ENCODE peak calls at places on chromosomes 12 and 14, in seven cellular contexts. S is H7; G is pulmonary artery endothelial cell; H is HS-27A; T is pons; R is stimulated activated CD8-positive, alpha-beta memory T cell treated with anti-CD3 and anti-CD28 coated beads, Interleukin-4, amount 100 ng/mL, for 1 hour; F is CD8-positive, alpha-beta T cell. W is an unnamed sample.

GRCh38 chr12:76878899-76879709 is at the start of gene CSRP2:
- DNase-seq in R (no peak), S (peak; percentile 97), T (peak; percentile 48), G (peak; percentile 35), H (peak; percentile 68), F (peak; percentile 48), W (peak; percentile 60)

GRCh38 chr12:99712281-99712680 is 64.7 kb downstream of the GARIN6 start:
- DNase-seq in T (no peak), S (no peak), R (no peak), F (no peak), H (no peak), G (no peak), W (no peak)

GRCh38 chr12:1435044-1435443 is 159.3 kb downstream of the FBXL14 start:
- DNase-seq in F (no peak), T (no peak), R (no peak), S (no peak), H (no peak), G (no peak), W (no peak)

GRCh38 chr14:21840765-21841164 is 167.1 kb upstream of the OR4E1 start:
- DNase-seq in T (no peak), S (peak; percentile 19), G (no peak), H (no peak), F (no peak), R (no peak), W (no peak)

GRCh38 chr14:81187832-81188522 is 32.8 kb downstream of the GTF2A1 start:
- DNase-seq in G (no peak), R (no peak), F (no peak), S (no peak), H (no peak), T (no peak), W (no peak)

GRCh38 chr12:117036046-117036445 is 63.2 kb downstream of the TESC start:
- DNase-seq in G (no peak), R (no peak), T (no peak), H (no peak), F (no peak), S (no peak), W (no peak)

GRCh38 chr12:93776581-93777018 is 99.4 kb downstream of the CRADD start:
- DNase-seq in F (no peak), R (no peak), G (no peak), S (no peak), T (peak; percentile 90), H (no peak), W (no peak)

GRCh38 chr12:24948452-24948815 is 467 bp downstream of the BCAT1 start:
- DNase-seq in S (peak; percentile 41), T (peak; percentile 35), G (no peak), F (no peak), R (no peak), H (no peak), W (no peak)

GRCh38 chr14:94042433-94043091 is 16.4 kb downstream of the OTUB2 start:
- DNase-seq in S (no peak), R (no peak), F (no peak), T (no peak), G (no peak), H (no peak), W (no peak)

GRCh38 chr12:57952766-57953165 is 11.4 kb downstream of the ATP23 start:
- DNase-seq in F (no peak), R (no peak), H (no peak), G (no peak), S (no peak), T (no peak), W (no peak)

GRCh38 chr14:61322011-61322798 is 826 bp downstream of the PRKCH start:
- DNase-seq in F (peak; percentile 49), G (no peak), S (peak; percentile 55), H (no peak), R (no peak), T (no peak), W (no peak)

GRCh38 chr12:122947352-122947792 is 18.9 kb downstream of the ABCB9 start:
- DNase-seq in R (no peak), T (no peak), H (no peak), F (no peak), G (no peak), S (peak; percentile 65), W (no peak)

GRCh38 chr14:106831322-106831720 is 1304.9 kb downstream of the TMEM121 start:
- DNase-seq in T (no peak), S (no peak), R (no peak), H (no peak), F (peak; percentile 35), G (no peak), W (no peak)

GRCh38 chr14:45610303-45610702 is 357.3 kb upstream of the MIS18BP1 start:
- DNase-seq in S (no peak), T (peak; percentile 67), H (peak; percentile 14), R (no peak), G (no peak), F (no peak), W (peak; percentile 4)

GRCh38 chr14:100223332-100224171 is 15.4 kb upstream of the YY1 start:
- DNase-seq in S (no peak), F (no peak), T (no peak), H (no peak), R (no peak), G (no peak), W (no peak)

GRCh38 chr12:51811203-51811805 is 37.2 kb downstream of the FIGNL2 start:
- DNase-seq in G (no peak), S (peak; percentile 31), T (no peak), R (no peak), F (no peak), H (no peak), W (no peak)

GRCh38 chr12:59370933-59371332 is 224.9 kb upstream of the SLC16A7 start:
- DNase-seq in H (no peak), T (no peak), S (no peak), R (no peak), G (no peak), F (no peak), W (no peak)

GRCh38 chr14:68843471-68844209 is 50.8 kb upstream of the ZFP36L1 start:
- DNase-seq in R (peak; percentile 53), H (no peak), G (no peak), S (peak; percentile 84), F (peak; percentile 77), T (peak; percentile 38), W (no peak)

GRCh38 chr14:100747736-100748135 is 21.0 kb downstream of the DLK1 start:
- DNase-seq in T (no peak), G (no peak), S (no peak), H (no peak), F (no peak), R (no peak), W (no peak)

GRCh38 chr12:52147367-52147972 is 44.3 kb downstream of the KRT80 start:
- DNase-seq in G (peak; percentile 81), F (no peak), R (no peak), S (no peak), T (no peak), H (peak; percentile 97), W (no peak)

GRCh38 chr14:44745371-44745770 is 216.4 kb downstream of the KLHL28 start:
- DNase-seq in H (no peak), R (no peak), T (no peak), F (no peak), G (no peak), S (no peak), W (no peak)

GRCh38 chr14:66099931-66100330 is 386.2 kb upstream of the CCDC196 start:
- DNase-seq in T (no peak), R (no peak), F (no peak), S (no peak), G (no peak), H (no peak), W (no peak)

W was measured in NCI-H1048.